ENCODE peak calls at places on chromosomes 2 and 18, in seven cellular contexts. O is mammary epithelial cell, T is AG09309, S is tibial artery, U is prostate gland, V is GM23338, C is colonic mucosa. G is an unnamed sample.

GRCh38 chr2:36338827-36339145 is 16.8 kb upstream of the CRIM1 start:
- DNase-seq in V (peak), O (no peak), U (no peak), S (no peak), C (no peak), T (no peak), G (no peak)

GRCh38 chr2:229087843-229088520 is 183.1 kb downstream of the PID1 start:
- DNase-seq in T (no peak), V (no peak), O (no peak), S (no peak), C (no peak), U (no peak), G (no peak)

GRCh38 chr2:170605862-170606261 is 109.3 kb upstream of the SP5 start:
- DNase-seq in T (no peak), O (no peak), S (no peak), V (no peak), C (no peak), U (no peak), G (no peak)

GRCh38 chr2:149904816-149905215 is 317.2 kb upstream of the MMADHC start:
- DNase-seq in O (no peak), U (no peak), C (no peak), V (no peak), S (no peak), T (no peak), G (no peak)

GRCh38 chr2:20635096-20635475 is 15.8 kb downstream of the HS1BP3 start:
- DNase-seq in V (no peak), T (no peak), O (no peak), S (no peak), U (no peak), C (peak), G (no peak)

GRCh38 chr2:124585277-124585676 is 560.2 kb downstream of the CNTNAP5 start:
- DNase-seq in S (no peak), O (no peak), C (no peak), V (no peak), T (no peak), U (no peak), G (no peak)

GRCh38 chr2:174546519-174547506 is 50.8 kb downstream of the WIPF1 start:
- DNase-seq in V (peak), U (no peak), O (peak), S (no peak), C (no peak), T (peak), G (no peak)

GRCh38 chr18:22044474-22045220 is 124.7 kb upstream of the GATA6 start:
- DNase-seq in T (no peak), O (no peak), U (peak), V (no peak), S (no peak), C (peak), G (no peak)

GRCh38 chr2:49298230-49298629 is 143.9 kb upstream of the FSHR start:
- DNase-seq in V (no peak), C (no peak), U (no peak), T (no peak), O (no peak), S (no peak), G (no peak)

GRCh38 chr2:12675352-12675795 is 41.4 kb upstream of the TRIB2 start:
- DNase-seq in V (no peak), O (peak), U (no peak), T (peak), S (no peak), C (no peak), G (no peak)

GRCh38 chr2:205585451-205586045 is 96.8 kb upstream of the NRP2 start:
- DNase-seq in U (no peak), T (no peak), V (no peak), C (no peak), O (no peak), S (no peak), G (no peak)

GRCh38 chr2:166179201-166179600 is 51.4 kb upstream of the SCN1A start:
- DNase-seq in O (no peak), C (no peak), U (no peak), S (no peak), T (no peak), V (no peak), G (no peak)

GRCh38 chr2:178829299-178829698 is 22.1 kb upstream of the TTN start:
- DNase-seq in S (no peak), O (no peak), C (no peak), V (no peak), T (no peak), U (no peak), G (no peak)

GRCh38 chr2:188665196-188665595 is 309.0 kb upstream of the COL3A1 start:
- DNase-seq in U (no peak), C (no peak), V (no peak), T (peak), S (no peak), O (no peak), G (no peak)

GRCh38 chr18:77170850-77171410 is 38.3 kb upstream of the MBP start:
- DNase-seq in O (no peak), V (no peak), S (no peak), T (no peak), C (no peak), U (no peak), G (no peak)

GRCh38 chr2:115160523-115161521 is 718.4 kb downstream of the DPP10 start:
- DNase-seq in T (no peak), O (no peak), C (peak), S (no peak), U (no peak), V (peak), G (no peak)

GRCh38 chr2:45261746-45262145 is 252.5 kb upstream of the SIX2 start:
- DNase-seq in V (no peak), C (no peak), U (no peak), S (no peak), T (no peak), O (no peak), G (no peak)

GRCh38 chr2:210938228-210938627 is 381.8 kb downstream of the CPS1 start:
- DNase-seq in V (peak), T (no peak), U (no peak), O (no peak), C (no peak), S (no peak), G (no peak)

GRCh38 chr2:10982931-10983701 is 71.4 kb downstream of the KCNF1 start:
- DNase-seq in U (no peak), C (peak), T (no peak), O (no peak), S (no peak), V (no peak), G (no peak)

GRCh38 chr18:54713386-54713785 is 114.9 kb upstream of the RAB27B start:
- DNase-seq in U (no peak), V (no peak), O (no peak), T (no peak), C (no peak), S (no peak), G (no peak)

GRCh38 chr2:23386422-23387220 is 1.6 kb downstream of the KLHL29 start:
- DNase-seq in C (peak), O (peak), V (peak), S (peak), T (no peak), U (peak), G (no peak)

GRCh38 chr18:2894841-2895370 is 48.1 kb downstream of the EMILIN2 start:
- DNase-seq in V (no peak), U (no peak), C (no peak), O (no peak), S (no peak), T (no peak), G (no peak)

GRCh38 chr2:67871696-67872320 is 191.0 kb downstream of the C1D start:
- DNase-seq in V (no peak), T (peak), U (no peak), C (no peak), O (no peak), S (peak), G (peak)

GRCh38 chr18:809985-810642 is 1.9 kb downstream of the YES1 start:
- DNase-seq in T (no peak), V (no peak), U (no peak), S (no peak), O (no peak), C (no peak), G (no peak)

GRCh38 chr18:51051105-51051712 is 21.2 kb downstream of the SMAD4 start:
- DNase-seq in S (no peak), T (no peak), O (peak), C (no peak), V (peak), U (peak), G (no peak)

GRCh38 chr2:205776139-205776538 is 93.8 kb downstream of the NRP2 start:
- DNase-seq in T (no peak), V (peak), S (no peak), C (peak), U (no peak), O (no peak), G (no peak)

GRCh38 chr2:239312741-239313246 is 88.0 kb downstream of the HDAC4 start:
- DNase-seq in V (no peak), C (peak), O (no peak), S (peak), T (no peak), U (no peak), G (no peak)

GRCh38 chr2:158192515-158193234 is 91.0 kb downstream of the UPP2 start:
- DNase-seq in O (no peak), V (no peak), T (no peak), S (no peak), U (no peak), C (no peak), G (no peak)

GRCh38 chr2:66030553-66030952 is 404.4 kb upstream of the MEIS1 start:
- DNase-seq in O (no peak), U (no peak), V (peak), C (no peak), T (no peak), S (no peak), G (no peak)

GRCh38 chr2:235675678-235676535 is 182.1 kb downstream of the AGAP1 start:
- DNase-seq in O (peak), V (no peak), T (no peak), U (no peak), C (no peak), S (no peak), G (peak)

GRCh38 chr18:46859855-46860254 is 57.5 kb downstream of the PIAS2 start:
- DNase-seq in T (no peak), S (no peak), C (no peak), V (no peak), U (no peak), O (no peak), G (no peak)

GRCh38 chr2:136235451-136236418 is 117.8 kb upstream of the CXCR4 start:
- DNase-seq in O (peak), T (no peak), S (no peak), V (no peak), U (no peak), C (no peak), G (peak)

GRCh38 chr2:71934595-71935263 is 212.9 kb downstream of the CYP26B1 start:
- DNase-seq in C (peak), T (peak), S (peak), V (no peak), O (no peak), U (no peak), G (no peak)

GRCh38 chr2:79627237-79627636 is 114.4 kb downstream of the CTNNA2 start:
- DNase-seq in U (no peak), T (no peak), V (no peak), C (no peak), S (no peak), O (no peak), G (no peak)

GRCh38 chr2:113076917-113077669 is 9.3 kb downstream of the IL1F10 start:
- DNase-seq in S (no peak), V (no peak), U (no peak), T (no peak), O (no peak), C (no peak), G (no peak)

GRCh38 chr2:143574069-143574468 is 444.9 kb downstream of the ARHGAP15 start:
- DNase-seq in C (no peak), S (no peak), V (peak), U (no peak), T (no peak), O (no peak), G (no peak)
- TF ChIP-seq CTCF in C (no peak), S (no peak), V (peak), U (no peak), T (no peak), O (no peak), G (peak)

GRCh38 chr2:161415467-161416293 is 417 bp upstream of the TBR1 start:
- DNase-seq in U (no peak), S (no peak), O (no peak), T (no peak), C (no peak), V (peak), G (no peak)
- H3K4me3 ChIP-seq in U (no peak), S (peak), O (no peak), T (no peak), C (no peak), V (peak), G (no peak)

GRCh38 chr2:212147921-212148513 is 390.6 kb downstream of the ERBB4 start:
- DNase-seq in V (peak), C (no peak), O (no peak), S (no peak), U (no peak), T (no peak), G (no peak)
- TF ChIP-seq CTCF in V (peak), C (no peak), O (peak), S (peak), U (no peak), T (peak), G (peak)

DNA sequence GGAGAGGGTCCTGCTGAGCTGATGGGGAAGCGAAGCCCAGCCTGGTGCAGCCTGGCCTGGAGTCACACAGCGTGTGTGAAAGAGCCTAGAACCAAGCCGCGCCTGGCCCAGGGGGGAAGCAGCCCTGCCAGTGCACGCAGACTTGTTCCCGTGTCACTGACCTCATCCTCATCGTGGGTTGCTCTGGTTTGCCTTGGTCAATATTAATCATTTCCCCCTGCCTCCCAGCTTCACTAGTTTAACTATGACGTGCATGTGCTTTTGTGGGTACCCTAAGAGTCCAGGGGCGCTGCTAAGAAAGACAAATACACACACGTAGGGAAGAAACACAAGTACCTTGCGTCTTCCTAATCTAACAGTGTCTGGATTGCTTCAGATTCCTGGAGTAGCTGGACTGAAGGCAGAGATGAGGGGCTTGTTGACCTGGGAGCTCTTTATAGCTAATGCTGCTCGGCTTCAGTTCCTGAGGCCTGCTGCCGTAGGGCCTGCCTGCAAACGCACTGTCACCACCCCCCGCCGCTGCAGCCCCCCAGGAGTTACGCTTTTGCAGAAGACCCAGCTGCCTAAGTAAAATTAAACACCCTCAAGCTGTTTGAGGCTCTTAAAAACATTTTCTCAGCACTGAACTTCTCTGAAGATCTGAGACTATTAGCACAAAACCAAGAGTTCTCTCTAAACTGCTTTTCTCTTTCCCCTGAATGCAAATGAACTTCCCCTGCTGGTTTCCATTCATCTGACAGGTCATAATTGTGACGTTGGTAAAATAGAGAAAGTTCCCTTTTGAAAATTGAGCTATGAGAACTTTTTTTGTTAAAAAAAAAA is 159.2 kb downstream of the FAM210A start:
- DNase-seq in V (no peak), S (peak), T (no peak), U (no peak), C (no peak), O (peak), G (no peak)
- H3K4me3 ChIP-seq in V (no peak), S (no peak), T (no peak), U (no peak), C (no peak), O (no peak), G (no peak)

DNA sequence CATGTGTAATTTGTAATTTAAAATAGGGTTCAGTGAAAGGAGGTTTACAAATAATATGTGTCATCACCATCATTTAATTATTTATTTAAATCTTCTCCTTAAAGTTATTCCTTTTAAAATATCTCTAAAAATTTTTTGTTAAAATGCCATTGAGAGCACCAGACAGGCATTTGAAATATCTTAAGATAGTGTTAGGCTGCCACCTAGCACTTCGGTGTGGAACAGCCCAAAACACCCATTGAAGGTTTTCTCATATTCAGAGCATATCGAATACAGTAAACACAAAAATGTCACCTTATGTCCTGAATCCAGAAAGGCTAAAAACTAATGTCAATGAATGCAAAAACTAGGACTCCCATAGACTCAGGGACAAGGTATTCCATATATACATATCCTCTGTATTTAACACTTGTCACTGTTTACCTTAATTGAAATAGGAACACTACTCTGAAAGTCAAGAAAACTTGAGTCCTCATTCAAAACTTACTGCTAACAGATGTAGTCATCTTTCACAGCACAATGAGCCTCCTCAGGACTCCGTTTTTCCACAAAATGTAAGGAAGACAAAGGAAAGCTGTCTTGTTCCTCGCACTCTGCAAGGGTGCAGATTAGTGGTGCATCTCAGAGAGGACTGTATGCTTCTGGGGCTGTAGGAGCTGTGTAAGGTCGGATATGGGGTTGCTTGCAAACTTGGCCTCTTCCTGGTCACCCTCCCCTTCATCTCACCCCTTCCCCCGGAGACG is 329.5 kb downstream of the PAX3 start:
- DNase-seq in O (peak), U (no peak), C (no peak), T (peak), V (peak), S (no peak), G (peak)
- TF ChIP-seq CTCF in O (peak), U (no peak), C (peak), T (peak), V (peak), S (peak), G (peak)

DNA sequence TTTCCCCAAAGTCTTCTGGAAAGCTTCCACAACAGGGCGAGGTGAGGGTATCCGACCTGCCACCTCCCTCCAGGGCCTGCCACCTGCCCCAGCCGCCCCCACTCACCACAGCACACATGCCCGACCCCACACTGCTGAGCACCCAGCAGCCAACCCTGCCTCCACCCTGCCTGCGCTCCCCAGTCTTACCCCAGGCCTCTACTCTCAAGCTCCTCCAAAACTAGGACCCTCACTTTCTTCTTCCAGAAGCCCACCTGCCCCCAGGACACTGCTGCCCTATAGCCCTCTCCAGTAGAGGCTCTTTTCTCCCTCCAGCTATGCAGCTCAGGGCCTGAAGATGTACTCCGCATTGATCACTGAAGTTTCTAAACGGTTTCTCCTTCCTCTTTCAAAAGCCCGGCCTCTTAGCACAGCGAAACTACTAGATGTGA is 128.9 kb upstream of the SLC1A4 start:
- DNase-seq in C (no peak), O (no peak), V (no peak), T (no peak), S (peak), U (no peak), G (no peak)
- H3K4me3 ChIP-seq in C (peak), O (no peak), V (peak), T (no peak), S (peak), U (no peak), G (no peak)

DNA sequence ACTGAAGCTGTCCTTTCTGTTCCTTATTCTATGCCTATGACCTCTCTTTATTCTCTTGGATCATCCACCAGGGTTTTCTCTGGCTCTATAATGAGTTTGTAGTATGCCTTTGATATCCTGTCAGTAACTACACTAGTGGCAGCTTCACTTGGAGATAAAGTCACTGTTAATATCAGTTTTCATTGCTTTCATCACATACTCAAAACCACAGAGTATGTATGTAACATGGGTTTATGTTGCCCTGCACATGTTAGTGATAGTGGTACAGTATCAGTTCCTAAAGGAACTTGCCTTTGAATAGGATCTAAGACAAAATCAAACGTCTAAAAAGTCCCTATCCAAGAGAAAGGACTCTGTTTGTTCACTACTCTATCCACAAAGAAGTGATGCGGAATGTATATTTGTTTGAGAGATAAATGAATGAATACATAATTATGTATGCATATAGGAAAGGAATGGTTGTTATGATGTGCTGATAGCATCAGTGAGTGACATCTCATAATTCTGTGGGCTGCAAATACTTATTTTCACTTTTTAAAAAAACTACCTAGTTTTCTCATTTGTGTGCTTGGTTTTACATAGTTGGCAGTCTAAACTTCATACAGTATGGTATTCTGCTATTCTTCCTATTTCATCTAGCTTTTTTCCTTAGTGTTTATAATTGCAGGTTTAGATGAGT is 45.1 kb downstream of the TET3 start:
- DNase-seq in U (no peak), O (no peak), S (no peak), C (no peak), V (no peak), T (no peak), G (no peak)
- TF ChIP-seq CTCF in U (no peak), O (no peak), S (no peak), C (no peak), V (no peak), T (no peak), G (no peak)

DNA sequence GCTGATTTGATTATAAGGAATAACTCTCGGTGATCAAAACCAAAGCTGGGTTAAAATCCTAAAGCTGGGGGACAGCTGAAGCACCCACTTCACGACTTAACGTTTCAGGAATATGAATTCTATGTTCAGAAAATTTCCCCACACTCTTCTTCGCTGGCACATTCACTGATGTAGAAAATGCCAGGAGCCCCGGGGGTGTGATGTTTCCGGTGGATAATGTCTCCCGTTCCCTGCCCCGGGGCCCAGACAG is 191.4 kb upstream of the TCF4 start:
- DNase-seq in C (no peak), O (peak), T (no peak), U (peak), V (no peak), S (no peak), G (no peak)
- H3K4me3 ChIP-seq in C (peak), O (peak), T (peak), U (peak), V (peak), S (peak), G (peak)

G was measured in epithelial cell of proximal tubule.